ENCODE peak calls at places on chromosomes 3 and 15, in ten cellular contexts. N is IMR-90; W is ovary; P is mesenchymal stem cell; H is astrocyte; T is CD4-positive, CD25-positive, alpha-beta regulatory T cell; G is PC-9; D is pancreas; Q is thoracic aorta; S is lower lobe of right lung. Y is an unnamed sample.

GRCh38 chr15:51884517-51885236 is 55.2 kb downstream of the TMOD3 start:
- DNase-seq in N (peak; percentile 49), W (no peak), P (no peak), H (peak; percentile 46), T (no peak), G (no peak), D (no peak), Q (no peak), S (no peak), Y (peak; percentile 69)

GRCh38 chr15:55897560-55898336 is 95.7 kb downstream of the NEDD4 start:
- DNase-seq in N (peak; percentile 61), W (peak; percentile 59), P (peak; percentile 83), H (peak; percentile 20), T (no peak), G (no peak), D (peak; percentile 61), Q (no peak), S (no peak), Y (peak; percentile 79)

GRCh38 chr15:67146214-67146613 is 80.8 kb downstream of the SMAD3 start:
- DNase-seq in N (peak; percentile 93), W (peak; percentile 80), P (peak; percentile 89), H (peak; percentile 91), T (no peak), G (no peak), D (peak; percentile 57), Q (no peak), S (no peak), Y (no peak)

GRCh38 chr15:56468271-56468912 is 3.5 kb upstream of the MNS1 start:
- DNase-seq in N (peak; percentile 9), W (no peak), P (peak; percentile 40), H (no peak), T (no peak), G (no peak), D (no peak), Q (no peak), S (no peak), Y (no peak)

GRCh38 chr3:74601793-74602192 is 12.7 kb downstream of the CNTN3 start:
- DNase-seq in N (no peak), W (no peak), P (no peak), H (no peak), T (no peak), G (no peak), D (no peak), Q (no peak), S (no peak), Y (no peak)

GRCh38 chr3:140188285-140188684 is 253.3 kb downstream of the CLSTN2 start:
- DNase-seq in N (no peak), W (no peak), P (no peak), H (no peak), T (no peak), G (no peak), D (peak; percentile 86), Q (no peak), S (no peak), Y (no peak)

GRCh38 chr15:100908466-100908865 is 10.7 kb upstream of the LRRK1 start:
- DNase-seq in N (no peak), W (no peak), P (no peak), H (no peak), T (no peak), G (no peak), D (no peak), Q (no peak), S (no peak), Y (no peak)

GRCh38 chr3:16338999-16339398 is 74.0 kb downstream of the OXNAD1 start:
- DNase-seq in N (peak; percentile 97), W (no peak), P (peak; percentile 98), H (peak; percentile 87), T (peak; percentile 27), G (peak; percentile 40), D (no peak), Q (peak; percentile 25), S (no peak), Y (peak; percentile 85)

GRCh38 chr3:130773371-130773770 is 26.7 kb upstream of the PIK3R4 start:
- DNase-seq in N (no peak), W (no peak), P (no peak), H (peak; percentile 65), T (no peak), G (no peak), D (no peak), Q (no peak), S (no peak), Y (no peak)

GRCh38 chr15:43515731-43516130 is 1.7 kb upstream of the MAP1A start:
- DNase-seq in N (no peak), W (no peak), P (no peak), H (no peak), T (no peak), G (no peak), D (no peak), Q (no peak), S (no peak), Y (no peak)
- H3K36me3 ChIP-seq in N (peaks cover 3% of the 10 kb centered on the region), W (no peaks in the 10 kb centered on the region), P (peaks cover 10% of the 10 kb centered on the region), H (peaks cover 6% of the 10 kb centered on the region), T (no peaks in the 10 kb centered on the region), G (no peaks in the 10 kb centered on the region), D (no peaks in the 10 kb centered on the region), Q (peaks cover 4% of the 10 kb centered on the region), S (no peaks in the 10 kb centered on the region), Y (no peaks in the 10 kb centered on the region)

GRCh38 chr3:11581237-11582122 is 62.2 kb downstream of the VGLL4 start:
- DNase-seq in N (no peak), W (no peak), P (no peak), H (no peak), T (no peak), G (no peak), D (peak; percentile 16), Q (no peak), S (no peak), Y (peak; percentile 50)
- H3K4me1 ChIP-seq in N (peaks cover 23% of the 10 kb centered on the region), W (peaks cover 26% of the 10 kb centered on the region), P (peaks cover 27% of the 10 kb centered on the region), H (peaks cover 42% of the 10 kb centered on the region), T (no peaks in the 10 kb centered on the region), G (no peaks in the 10 kb centered on the region), D (peaks cover 26% of the 10 kb centered on the region), Q (peaks cover 55% of the 10 kb centered on the region), S (peaks cover 42% of the 10 kb centered on the region), Y (peaks cover 29% of the 10 kb centered on the region)

DNA sequence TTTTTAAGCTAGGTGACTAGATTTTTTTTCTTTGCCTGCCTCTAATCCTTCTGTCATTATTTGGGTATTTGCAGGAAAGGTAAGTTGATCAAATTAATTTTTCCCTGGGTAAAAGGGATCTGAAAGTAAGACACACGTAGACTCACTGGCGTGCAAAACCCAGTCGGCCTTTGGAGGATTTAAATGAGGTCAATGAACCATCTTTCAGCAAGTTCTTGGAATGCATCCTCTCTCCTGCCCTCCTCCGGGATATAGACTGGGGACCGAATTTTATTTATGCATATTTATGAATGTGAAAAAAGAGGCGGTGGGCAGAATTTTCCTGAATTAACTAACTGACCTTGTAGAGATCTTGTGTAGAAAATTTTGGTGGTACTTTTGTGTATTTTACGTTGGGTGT is 2.2 kb downstream of the CADM2 start:
- DNase-seq in N (no peak), W (no peak), P (no peak), H (no peak), T (no peak), G (no peak), D (no peak), Q (no peak), S (no peak), Y (no peak)
- H3K4me3 ChIP-seq in N (no peak overlapping the region), W (no peak overlapping the region), P (no peak overlapping the region), H (peak overlapping the region; percentile 46), T (no peak overlapping the region), G (no peak overlapping the region), D (no peak overlapping the region), Q (no peak overlapping the region), S (no peak overlapping the region), Y (no peak overlapping the region)

GRCh38 chr15:78007965-78008886 is 69.3 kb downstream of the TBC1D2B start:
- DNase-seq in N (peak; percentile 87), W (peak; percentile 92), P (no peak), H (peak; percentile 76), T (no peak), G (peak; percentile 86), D (peak; percentile 93), Q (no peak), S (peak; percentile 70), Y (peak; percentile 68)
- H3K36me3 ChIP-seq in N (peaks cover 51% of the 10 kb centered on the region), W (no peaks in the 10 kb centered on the region), P (peaks cover 71% of the 10 kb centered on the region), H (peaks cover 23% of the 10 kb centered on the region), T (peaks cover 86% of the 10 kb centered on the region), G (peaks cover 4% of the 10 kb centered on the region), D (no peaks in the 10 kb centered on the region), Q (peaks cover 42% of the 10 kb centered on the region), S (peaks cover 87% of the 10 kb centered on the region), Y (peaks cover 3% of the 10 kb centered on the region)

DNA sequence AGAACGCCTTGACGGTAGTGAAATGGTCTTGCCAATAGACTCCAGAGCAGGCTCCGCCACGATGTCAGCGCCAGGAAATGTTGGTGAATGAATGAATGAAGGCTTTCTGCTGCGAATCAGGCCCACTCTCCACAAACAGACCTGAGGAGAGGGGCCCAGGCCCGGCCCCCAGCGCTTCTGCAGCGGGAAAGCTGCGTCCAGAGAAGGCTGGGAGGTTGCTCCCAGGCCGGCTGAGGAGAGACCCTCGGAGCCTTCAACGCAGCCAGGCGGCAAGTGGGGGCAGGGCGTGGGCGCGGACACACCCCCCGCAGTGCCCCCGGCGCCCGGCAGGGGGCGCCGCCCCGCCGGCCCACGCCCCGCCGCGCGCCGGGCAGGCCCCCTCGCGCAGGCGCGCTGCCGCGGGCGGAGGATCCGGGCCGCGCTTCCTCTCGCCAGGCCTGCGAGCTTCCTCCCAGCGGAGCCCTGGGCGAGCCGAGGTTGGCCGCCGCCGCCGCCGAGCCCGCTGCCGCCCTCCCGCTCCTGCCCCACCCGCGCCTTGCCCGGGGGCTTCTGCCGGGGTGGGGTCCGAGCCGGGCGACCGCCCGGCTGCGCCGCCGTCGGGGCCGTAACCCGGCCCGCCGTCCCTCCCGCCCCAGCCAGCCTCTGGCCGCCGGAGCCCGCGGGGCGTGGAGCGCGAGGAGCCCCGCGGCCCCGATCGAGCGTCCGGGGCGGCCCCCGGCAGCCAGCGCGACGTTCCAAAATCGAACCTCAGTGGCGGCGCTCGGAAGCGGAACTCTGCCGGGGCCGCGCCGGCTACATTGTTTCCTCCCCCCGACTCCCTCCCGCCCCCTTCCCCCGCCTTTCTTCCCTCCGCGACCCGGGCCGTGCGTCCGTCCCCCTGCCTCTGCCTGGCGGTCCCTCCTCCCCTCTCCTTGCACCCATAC is at the start of gene CSK:
- DNase-seq in N (peak; percentile 51), W (peak; percentile 87), P (peak; percentile 50), H (no peak), T (peak; percentile 83), G (no peak), D (peak; percentile 80), Q (no peak), S (peak; percentile 83), Y (peak; percentile 49)
- H3K4me1 ChIP-seq in N (peaks cover 14% of the 10 kb centered on the region), W (peaks cover 14% of the 10 kb centered on the region), P (peaks cover 59% of the 10 kb centered on the region), H (peaks cover 32% of the 10 kb centered on the region), T (peaks cover 90% of the 10 kb centered on the region), G (peaks cover 20% of the 10 kb centered on the region), D (peaks cover 20% of the 10 kb centered on the region), Q (peaks cover 55% of the 10 kb centered on the region), S (peaks cover 80% of the 10 kb centered on the region), Y (peaks cover 42% of the 10 kb centered on the region)